ENCODE peak calls at places on chromosomes 6 and 20, in seven cellular contexts. One of them, this sample, is unnamed. For H3K4me1, the result is how much of the 10 kb centered on the place peaks cover.

GRCh38 chr6:144471986-144472385 is 186.9 kb downstream of the UTRN start:
- DNase-seq in PC-3: no peak
- DNase-seq in naive thymus-derived CD4-positive, alpha-beta T cell: no peak
- DNase-seq in mammary epithelial cell: no peak
- DNase-seq in Peyer's patch: no peak
- DNase-seq in sigmoid colon: no peak
- DNase-seq in A549: no peak
- DNase-seq in this sample: no peak

GRCh38 chr20:8050117-8050837 is 30.7 kb upstream of the TMX4 start:
- DNase-seq in sigmoid colon: no peak
- DNase-seq in PC-3: no peak
- DNase-seq in naive thymus-derived CD4-positive, alpha-beta T cell: no peak
- DNase-seq in Peyer's patch: no peak
- DNase-seq in mammary epithelial cell: no peak
- DNase-seq in A549: no peak
- DNase-seq in this sample: no peak

GRCh38 chr20:35273449-35274171 is 4.3 kb downstream of the MMP24OS start:
- DNase-seq in Peyer's patch: no peak
- DNase-seq in PC-3: no peak
- DNase-seq in A549: no peak
- DNase-seq in naive thymus-derived CD4-positive, alpha-beta T cell: peak
- DNase-seq in mammary epithelial cell: no peak
- DNase-seq in sigmoid colon: no peak
- DNase-seq in this sample: no peak

GRCh38 chr6:163249651-163250101 is 164.8 kb upstream of the QKI start:
- DNase-seq in sigmoid colon: no peak
- DNase-seq in mammary epithelial cell: no peak
- DNase-seq in PC-3: peak
- DNase-seq in A549: no peak
- DNase-seq in naive thymus-derived CD4-positive, alpha-beta T cell: no peak
- DNase-seq in Peyer's patch: no peak
- DNase-seq in this sample: no peak

GRCh38 chr6:11143394-11144371 is 32.2 kb upstream of the ERVFRD-1 start:
- DNase-seq in naive thymus-derived CD4-positive, alpha-beta T cell: no peak
- DNase-seq in A549: peak
- DNase-seq in Peyer's patch: no peak
- DNase-seq in mammary epithelial cell: peak
- DNase-seq in PC-3: peak
- DNase-seq in sigmoid colon: peak
- DNase-seq in this sample: no peak

GRCh38 chr6:154791561-154792317 is 58.5 kb downstream of the SCAF8 start:
- DNase-seq in sigmoid colon: no peak
- DNase-seq in mammary epithelial cell: peak
- DNase-seq in PC-3: peak
- DNase-seq in Peyer's patch: no peak
- DNase-seq in naive thymus-derived CD4-positive, alpha-beta T cell: no peak
- DNase-seq in A549: no peak
- DNase-seq in this sample: no peak

GRCh38 chr6:131955876-131956275 is 4.7 kb upstream of the CCN2 start:
- DNase-seq in naive thymus-derived CD4-positive, alpha-beta T cell: no peak
- DNase-seq in PC-3: no peak
- DNase-seq in A549: no peak
- DNase-seq in mammary epithelial cell: no peak
- DNase-seq in Peyer's patch: no peak
- DNase-seq in sigmoid colon: no peak
- DNase-seq in this sample: no peak

GRCh38 chr6:22877946-22878705 is 308.8 kb downstream of the HDGFL1 start:
- DNase-seq in PC-3: no peak
- DNase-seq in sigmoid colon: no peak
- DNase-seq in A549: no peak
- DNase-seq in naive thymus-derived CD4-positive, alpha-beta T cell: no peak
- DNase-seq in Peyer's patch: no peak
- DNase-seq in mammary epithelial cell: no peak
- DNase-seq in this sample: no peak

GRCh38 chr6:37943436-37944058 is 124.0 kb downstream of the ZFAND3 start:
- DNase-seq in Peyer's patch: no peak
- DNase-seq in A549: no peak
- DNase-seq in naive thymus-derived CD4-positive, alpha-beta T cell: no peak
- DNase-seq in sigmoid colon: no peak
- DNase-seq in PC-3: no peak
- DNase-seq in mammary epithelial cell: no peak
- DNase-seq in this sample: no peak

GRCh38 chr6:116447052-116447451 is 14.1 kb upstream of the CALHM6 start:
- DNase-seq in Peyer's patch: no peak
- DNase-seq in naive thymus-derived CD4-positive, alpha-beta T cell: no peak
- DNase-seq in mammary epithelial cell: no peak
- DNase-seq in PC-3: peak
- DNase-seq in sigmoid colon: no peak
- DNase-seq in A549: no peak
- DNase-seq in this sample: no peak

GRCh38 chr20:59819496-59820203 is 113.8 kb downstream of the SYCP2 start:
- DNase-seq in PC-3: no peak
- DNase-seq in Peyer's patch: peak
- DNase-seq in A549: no peak
- DNase-seq in naive thymus-derived CD4-positive, alpha-beta T cell: no peak
- DNase-seq in sigmoid colon: no peak
- DNase-seq in mammary epithelial cell: no peak
- DNase-seq in this sample: no peak

GRCh38 chr20:33275871-33276270 is 7.1 kb upstream of the BPIFB1 start:
- DNase-seq in sigmoid colon: no peak
- DNase-seq in mammary epithelial cell: no peak
- DNase-seq in naive thymus-derived CD4-positive, alpha-beta T cell: no peak
- DNase-seq in A549: no peak
- DNase-seq in PC-3: no peak
- DNase-seq in Peyer's patch: no peak
- DNase-seq in this sample: no peak

GRCh38 chr20:59645316-59645715 is 41.0 kb downstream of the PHACTR3 start:
- DNase-seq in naive thymus-derived CD4-positive, alpha-beta T cell: no peak
- DNase-seq in mammary epithelial cell: no peak
- DNase-seq in Peyer's patch: no peak
- DNase-seq in A549: no peak
- DNase-seq in sigmoid colon: peak
- DNase-seq in PC-3: no peak
- DNase-seq in this sample: no peak

DNA sequence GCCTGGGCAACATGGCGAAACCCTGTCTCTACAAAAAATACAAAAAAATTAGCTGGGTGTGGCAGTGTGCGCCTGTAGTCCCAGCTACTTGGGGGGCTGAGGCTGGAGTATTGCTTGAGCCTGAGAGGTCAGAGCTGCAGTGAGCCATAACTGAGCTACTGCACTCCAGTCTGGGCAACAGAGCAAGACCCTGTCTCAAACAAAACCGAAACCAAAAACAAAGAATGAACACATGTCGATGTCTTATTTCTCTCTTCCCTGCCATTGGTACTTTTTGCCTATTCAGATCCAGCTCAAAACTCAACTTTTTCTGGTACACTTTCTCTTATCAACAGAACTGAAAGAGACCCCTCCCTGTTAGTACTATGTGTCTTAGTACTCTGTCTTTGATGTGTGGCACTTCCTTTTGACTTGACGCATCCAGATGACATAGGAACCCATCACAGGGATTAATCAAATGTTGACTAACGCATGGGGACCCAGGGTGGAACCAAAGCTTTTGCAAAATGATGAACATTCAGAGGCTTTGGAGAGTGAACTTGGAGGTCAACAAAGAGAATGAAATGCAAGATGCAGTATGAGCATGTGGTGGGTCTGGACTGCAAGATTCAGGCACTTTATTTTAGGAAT is 44.8 kb downstream of the AKAP12 start:
- DNase-seq in PC-3: no peak
- DNase-seq in mammary epithelial cell: no peak
- DNase-seq in A549: no peak
- DNase-seq in sigmoid colon: peak
- DNase-seq in naive thymus-derived CD4-positive, alpha-beta T cell: no peak
- DNase-seq in Peyer's patch: no peak
- DNase-seq in this sample: peak
- H3K4me1 ChIP-seq in PC-3: under half
- H3K4me1 ChIP-seq in mammary epithelial cell: under half
- H3K4me1 ChIP-seq in A549: under half
- H3K4me1 ChIP-seq in sigmoid colon: half or more
- H3K4me1 ChIP-seq in naive thymus-derived CD4-positive, alpha-beta T cell: under half
- H3K4me1 ChIP-seq in Peyer's patch: under half
- H3K4me1 ChIP-seq in this sample: under half

GRCh38 chr20:44011251-44011940 is 96.7 kb downstream of the TOX2 start:
- DNase-seq in naive thymus-derived CD4-positive, alpha-beta T cell: no peak
- DNase-seq in Peyer's patch: no peak
- DNase-seq in PC-3: no peak
- DNase-seq in A549: no peak
- DNase-seq in sigmoid colon: no peak
- DNase-seq in mammary epithelial cell: no peak
- DNase-seq in this sample: peak
- H3K27ac ChIP-seq in naive thymus-derived CD4-positive, alpha-beta T cell: no peak
- H3K27ac ChIP-seq in Peyer's patch: no peak
- H3K27ac ChIP-seq in PC-3: no peak
- H3K27ac ChIP-seq in A549: no peak
- H3K27ac ChIP-seq in sigmoid colon: no peak
- H3K27ac ChIP-seq in mammary epithelial cell: no peak
- H3K27ac ChIP-seq in this sample: no peak

GRCh38 chr6:139784222-139784769 is 409.8 kb upstream of the CITED2 start:
- DNase-seq in naive thymus-derived CD4-positive, alpha-beta T cell: no peak
- DNase-seq in mammary epithelial cell: no peak
- DNase-seq in A549: no peak
- DNase-seq in Peyer's patch: no peak
- DNase-seq in PC-3: no peak
- DNase-seq in sigmoid colon: no peak
- DNase-seq in this sample: no peak

GRCh38 chr6:139777202-139777970 is 402.9 kb upstream of the CITED2 start:
- DNase-seq in naive thymus-derived CD4-positive, alpha-beta T cell: no peak
- DNase-seq in sigmoid colon: no peak
- DNase-seq in Peyer's patch: no peak
- DNase-seq in mammary epithelial cell: no peak
- DNase-seq in PC-3: no peak
- DNase-seq in A549: no peak
- DNase-seq in this sample: no peak

GRCh38 chr6:139778113-139778512 is 403.7 kb upstream of the CITED2 start:
- DNase-seq in naive thymus-derived CD4-positive, alpha-beta T cell: no peak
- DNase-seq in A549: no peak
- DNase-seq in mammary epithelial cell: no peak
- DNase-seq in sigmoid colon: no peak
- DNase-seq in PC-3: no peak
- DNase-seq in Peyer's patch: no peak
- DNase-seq in this sample: no peak

GRCh38 chr6:139778688-139779087 is 404.2 kb upstream of the CITED2 start:
- DNase-seq in naive thymus-derived CD4-positive, alpha-beta T cell: no peak
- DNase-seq in sigmoid colon: no peak
- DNase-seq in A549: no peak
- DNase-seq in PC-3: peak
- DNase-seq in mammary epithelial cell: no peak
- DNase-seq in Peyer's patch: no peak
- DNase-seq in this sample: no peak

GRCh38 chr6:139779988-139780774 is 405.7 kb upstream of the CITED2 start:
- DNase-seq in naive thymus-derived CD4-positive, alpha-beta T cell: no peak
- DNase-seq in PC-3: no peak
- DNase-seq in mammary epithelial cell: no peak
- DNase-seq in sigmoid colon: no peak
- DNase-seq in Peyer's patch: no peak
- DNase-seq in A549: no peak
- DNase-seq in this sample: no peak
- H3K4me1 ChIP-seq in naive thymus-derived CD4-positive, alpha-beta T cell: under half
- H3K4me1 ChIP-seq in PC-3: under half
- H3K4me1 ChIP-seq in mammary epithelial cell: under half
- H3K4me1 ChIP-seq in sigmoid colon: under half
- H3K4me1 ChIP-seq in Peyer's patch: under half
- H3K4me1 ChIP-seq in A549: under half
- H3K4me1 ChIP-seq in this sample: under half

GRCh38 chr6:103895136-103895535 is 964.6 kb downstream of the HACE1 start:
- DNase-seq in A549: no peak
- DNase-seq in PC-3: no peak
- DNase-seq in sigmoid colon: no peak
- DNase-seq in Peyer's patch: no peak
- DNase-seq in mammary epithelial cell: no peak
- DNase-seq in naive thymus-derived CD4-positive, alpha-beta T cell: no peak
- DNase-seq in this sample: no peak

GRCh38 chr6:103893082-103893481 is 966.6 kb downstream of the HACE1 start:
- DNase-seq in PC-3: no peak
- DNase-seq in Peyer's patch: no peak
- DNase-seq in mammary epithelial cell: no peak
- DNase-seq in naive thymus-derived CD4-positive, alpha-beta T cell: no peak
- DNase-seq in sigmoid colon: no peak
- DNase-seq in A549: no peak
- DNase-seq in this sample: no peak
- H3K27ac ChIP-seq in PC-3: no peak
- H3K27ac ChIP-seq in Peyer's patch: no peak
- H3K27ac ChIP-seq in mammary epithelial cell: no peak
- H3K27ac ChIP-seq in naive thymus-derived CD4-positive, alpha-beta T cell: no peak
- H3K27ac ChIP-seq in sigmoid colon: no peak
- H3K27ac ChIP-seq in A549: no peak
- H3K27ac ChIP-seq in this sample: no peak

GRCh38 chr6:158043586-158044524 is 62.2 kb downstream of the SYNJ2 start:
- DNase-seq in mammary epithelial cell: no peak
- DNase-seq in naive thymus-derived CD4-positive, alpha-beta T cell: no peak
- DNase-seq in Peyer's patch: no peak
- DNase-seq in A549: no peak
- DNase-seq in PC-3: no peak
- DNase-seq in sigmoid colon: peak
- DNase-seq in this sample: no peak
- H3K4me1 ChIP-seq in mammary epithelial cell: half or more
- H3K4me1 ChIP-seq in naive thymus-derived CD4-positive, alpha-beta T cell: under half
- H3K4me1 ChIP-seq in Peyer's patch: under half
- H3K4me1 ChIP-seq in A549: half or more
- H3K4me1 ChIP-seq in PC-3: half or more
- H3K4me1 ChIP-seq in sigmoid colon: half or more
- H3K4me1 ChIP-seq in this sample: under half